ENCODE peak calls at places on chromosomes 7 and 10, in seven cellular contexts. One of them, this sample, is unnamed.

GRCh38 chr7:23403970-23404369 is 66.3 kb downstream of the IGF2BP3 start:
- DNase-seq in astrocyte: no peak
- DNase-seq in natural killer cell: no peak
- DNase-seq in IMR-90: no peak
- DNase-seq in heart right ventricle: no peak
- DNase-seq in heart left ventricle: no peak
- DNase-seq in endothelial cell: no peak
- DNase-seq in this sample: no peak

GRCh38 chr7:23333671-23334246 is 34.6 kb downstream of the MALSU1 start:
- DNase-seq in astrocyte: peak; percentile 95
- DNase-seq in natural killer cell: no peak
- DNase-seq in IMR-90: peak; percentile 96
- DNase-seq in heart right ventricle: peak; percentile 15
- DNase-seq in heart left ventricle: no peak
- DNase-seq in endothelial cell: no peak
- DNase-seq in this sample: peak; percentile 95

GRCh38 chr10:116014859-116015258 is 258.1 kb downstream of the GFRA1 start:
- DNase-seq in astrocyte: peak; percentile 42
- DNase-seq in natural killer cell: no peak
- DNase-seq in IMR-90: no peak
- DNase-seq in heart right ventricle: no peak
- DNase-seq in heart left ventricle: no peak
- DNase-seq in endothelial cell: no peak
- DNase-seq in this sample: no peak

GRCh38 chr10:91381562-91381923 is 28.6 kb upstream of the HECTD2 start:
- DNase-seq in astrocyte: peak; percentile 26
- DNase-seq in natural killer cell: no peak
- DNase-seq in IMR-90: no peak
- DNase-seq in heart right ventricle: no peak
- DNase-seq in heart left ventricle: peak; percentile 15
- DNase-seq in endothelial cell: no peak
- DNase-seq in this sample: no peak

GRCh38 chr10:49679480-49679893 is at the start of gene C10orf53:
- DNase-seq in astrocyte: peak; percentile 12
- DNase-seq in natural killer cell: no peak
- DNase-seq in IMR-90: peak; percentile 16
- DNase-seq in heart right ventricle: peak; percentile 29
- DNase-seq in heart left ventricle: peak; percentile 35
- DNase-seq in endothelial cell: peak; percentile 84
- DNase-seq in this sample: no peak

GRCh38 chr7:879706-880105 is 3.4 kb downstream of the GET4 start:
- DNase-seq in astrocyte: no peak
- DNase-seq in natural killer cell: no peak
- DNase-seq in IMR-90: no peak
- DNase-seq in heart right ventricle: no peak
- DNase-seq in heart left ventricle: no peak
- DNase-seq in endothelial cell: no peak
- DNase-seq in this sample: no peak

GRCh38 chr7:70178787-70179186 is 580.5 kb downstream of the AUTS2 start:
- DNase-seq in astrocyte: peak; percentile 65
- DNase-seq in natural killer cell: no peak
- DNase-seq in IMR-90: no peak
- DNase-seq in heart right ventricle: no peak
- DNase-seq in heart left ventricle: no peak
- DNase-seq in endothelial cell: no peak
- DNase-seq in this sample: no peak

GRCh38 chr7:130063036-130063435 is 7.3 kb upstream of the KLHDC10 start:
- DNase-seq in astrocyte: no peak
- DNase-seq in natural killer cell: peak; percentile 50
- DNase-seq in IMR-90: peak; percentile 31
- DNase-seq in heart right ventricle: peak; percentile 38
- DNase-seq in heart left ventricle: peak; percentile 15
- DNase-seq in endothelial cell: peak; percentile 81
- DNase-seq in this sample: peak; percentile 46

GRCh38 chr7:66640802-66641525 is 12.3 kb downstream of the KCTD7 start:
- DNase-seq in astrocyte: no peak
- DNase-seq in natural killer cell: no peak
- DNase-seq in IMR-90: no peak
- DNase-seq in heart right ventricle: no peak
- DNase-seq in heart left ventricle: no peak
- DNase-seq in endothelial cell: no peak
- DNase-seq in this sample: no peak

GRCh38 chr7:55189878-55190436 is 171.1 kb downstream of the EGFR start:
- DNase-seq in astrocyte: no peak
- DNase-seq in natural killer cell: no peak
- DNase-seq in IMR-90: no peak
- DNase-seq in heart right ventricle: no peak
- DNase-seq in heart left ventricle: peak; percentile 51
- DNase-seq in endothelial cell: no peak
- DNase-seq in this sample: no peak

GRCh38 chr7:149871576-149871975 is 2.2 kb upstream of the ATP6V0E2 start:
- DNase-seq in astrocyte: no peak
- DNase-seq in natural killer cell: no peak
- DNase-seq in IMR-90: no peak
- DNase-seq in heart right ventricle: no peak
- DNase-seq in heart left ventricle: peak; percentile 2
- DNase-seq in endothelial cell: no peak
- DNase-seq in this sample: no peak

GRCh38 chr7:149873968-149874643 is at the start of gene ATP6V0E2:
- DNase-seq in astrocyte: no peak
- DNase-seq in natural killer cell: no peak
- DNase-seq in IMR-90: no peak
- DNase-seq in heart right ventricle: no peak
- DNase-seq in heart left ventricle: no peak
- DNase-seq in endothelial cell: no peak
- DNase-seq in this sample: no peak

GRCh38 chr7:149870701-149871483 is 2.9 kb upstream of the ATP6V0E2 start:
- DNase-seq in astrocyte: no peak
- DNase-seq in natural killer cell: no peak
- DNase-seq in IMR-90: no peak
- DNase-seq in heart right ventricle: no peak
- DNase-seq in heart left ventricle: peak; percentile 5
- DNase-seq in endothelial cell: no peak
- DNase-seq in this sample: no peak

GRCh38 chr7:149873074-149873967 is 448 bp upstream of the ATP6V0E2 start:
- DNase-seq in astrocyte: peak; percentile 80
- DNase-seq in natural killer cell: peak; percentile 86
- DNase-seq in IMR-90: peak; percentile 89
- DNase-seq in heart right ventricle: peak; percentile 97
- DNase-seq in heart left ventricle: peak; percentile 96
- DNase-seq in endothelial cell: peak; percentile 89
- DNase-seq in this sample: peak; percentile 92

DNA sequence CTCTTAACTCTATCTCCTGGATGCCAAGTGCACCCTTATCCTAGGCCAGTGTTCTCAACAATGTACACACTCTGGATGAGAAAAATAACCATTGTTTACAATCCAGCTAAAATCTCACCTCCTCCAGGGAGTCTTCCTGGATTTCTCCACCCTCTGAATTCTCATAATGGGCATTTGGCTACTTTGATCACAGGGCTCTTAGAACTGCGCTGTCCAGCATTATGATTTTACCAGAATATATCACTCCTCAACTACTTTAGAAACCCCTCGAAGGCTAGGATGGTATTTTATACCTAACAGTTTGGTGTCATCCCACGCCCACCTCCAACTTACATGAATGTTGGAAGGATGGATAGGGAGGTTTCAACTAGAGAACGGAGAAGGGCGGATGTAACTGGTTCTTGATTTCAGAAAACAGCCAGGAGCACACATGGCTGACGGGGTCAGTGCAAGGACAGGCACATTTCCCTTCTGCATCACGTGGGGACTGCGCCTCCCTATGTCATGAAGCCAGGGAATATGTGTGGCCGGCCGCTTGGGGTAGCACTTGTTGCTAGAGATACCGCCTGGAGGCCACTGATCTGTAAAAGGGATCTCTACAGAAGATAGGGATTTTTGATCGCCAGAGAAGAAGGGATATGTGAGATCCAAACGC is 1.2 kb upstream of the ATP6V0E2 start:
- DNase-seq in astrocyte: peak; percentile 73
- DNase-seq in natural killer cell: no peak
- DNase-seq in IMR-90: peak; percentile 81
- DNase-seq in heart right ventricle: peak; percentile 75
- DNase-seq in heart left ventricle: peak; percentile 87
- DNase-seq in endothelial cell: peak; percentile 43
- DNase-seq in this sample: peak; percentile 61
- TF ChIP-seq CTCF in astrocyte: peak; percentile 18
- TF ChIP-seq CTCF in natural killer cell: no peak
- TF ChIP-seq CTCF in IMR-90: peak; percentile 33
- TF ChIP-seq CTCF in heart right ventricle: no peak
- TF ChIP-seq CTCF in heart left ventricle: peak; percentile 28
- TF ChIP-seq CTCF in endothelial cell: no peak
- TF ChIP-seq CTCF in this sample: no peak

GRCh38 chr7:97503367-97504094 is 228.4 kb upstream of the TAC1 start:
- DNase-seq in astrocyte: no peak
- DNase-seq in natural killer cell: no peak
- DNase-seq in IMR-90: no peak
- DNase-seq in heart right ventricle: no peak
- DNase-seq in heart left ventricle: no peak
- DNase-seq in endothelial cell: no peak
- DNase-seq in this sample: no peak

GRCh38 chr7:97495487-97495886 is 236.4 kb upstream of the TAC1 start:
- DNase-seq in astrocyte: no peak
- DNase-seq in natural killer cell: no peak
- DNase-seq in IMR-90: no peak
- DNase-seq in heart right ventricle: no peak
- DNase-seq in heart left ventricle: no peak
- DNase-seq in endothelial cell: no peak
- DNase-seq in this sample: no peak

GRCh38 chr7:97499204-97499603 is 232.7 kb upstream of the TAC1 start:
- DNase-seq in astrocyte: no peak
- DNase-seq in natural killer cell: no peak
- DNase-seq in IMR-90: no peak
- DNase-seq in heart right ventricle: no peak
- DNase-seq in heart left ventricle: no peak
- DNase-seq in endothelial cell: peak; percentile 42
- DNase-seq in this sample: peak; percentile 56
- TF ChIP-seq CTCF in astrocyte: peak; percentile 13
- TF ChIP-seq CTCF in natural killer cell: no peak
- TF ChIP-seq CTCF in IMR-90: peak; percentile 4
- TF ChIP-seq CTCF in heart right ventricle: peak; percentile 32
- TF ChIP-seq CTCF in heart left ventricle: no peak
- TF ChIP-seq CTCF in endothelial cell: peak; percentile 46
- TF ChIP-seq CTCF in this sample: peak; percentile 46

DNA sequence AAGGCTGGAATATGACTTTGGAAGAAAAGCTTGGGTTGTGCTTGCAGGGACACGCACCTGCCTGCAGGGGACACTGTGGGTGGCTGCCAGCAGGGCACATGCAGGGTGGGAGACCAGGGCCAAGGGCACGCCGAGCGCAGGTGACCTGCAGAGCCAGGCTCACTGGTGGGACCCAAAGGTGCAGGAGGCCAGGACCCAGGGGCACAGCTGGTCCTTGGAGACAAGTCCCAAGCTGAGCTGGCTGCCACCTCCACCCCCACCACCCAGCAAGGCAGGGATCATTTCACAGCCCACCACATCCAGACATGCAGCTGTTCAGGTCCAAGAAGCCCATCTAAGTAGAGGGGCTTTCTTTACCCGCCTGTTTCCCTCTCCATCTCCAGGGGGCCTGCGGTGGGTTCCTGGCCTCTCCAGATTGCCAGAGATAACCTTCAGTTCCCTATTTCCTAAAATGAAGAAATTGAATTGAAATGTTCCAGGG is 13.8 kb upstream of the CLIP2 start:
- DNase-seq in astrocyte: no peak
- DNase-seq in natural killer cell: no peak
- DNase-seq in IMR-90: no peak
- DNase-seq in heart right ventricle: no peak
- DNase-seq in heart left ventricle: no peak
- DNase-seq in endothelial cell: peak; percentile 53
- DNase-seq in this sample: no peak
- TF ChIP-seq CTCF in astrocyte: no peak
- TF ChIP-seq CTCF in natural killer cell: peak; percentile 16
- TF ChIP-seq CTCF in IMR-90: peak; percentile 42
- TF ChIP-seq CTCF in heart right ventricle: peak; percentile 49
- TF ChIP-seq CTCF in heart left ventricle: peak; percentile 35
- TF ChIP-seq CTCF in endothelial cell: peak; percentile 73
- TF ChIP-seq CTCF in this sample: peak; percentile 37

DNA sequence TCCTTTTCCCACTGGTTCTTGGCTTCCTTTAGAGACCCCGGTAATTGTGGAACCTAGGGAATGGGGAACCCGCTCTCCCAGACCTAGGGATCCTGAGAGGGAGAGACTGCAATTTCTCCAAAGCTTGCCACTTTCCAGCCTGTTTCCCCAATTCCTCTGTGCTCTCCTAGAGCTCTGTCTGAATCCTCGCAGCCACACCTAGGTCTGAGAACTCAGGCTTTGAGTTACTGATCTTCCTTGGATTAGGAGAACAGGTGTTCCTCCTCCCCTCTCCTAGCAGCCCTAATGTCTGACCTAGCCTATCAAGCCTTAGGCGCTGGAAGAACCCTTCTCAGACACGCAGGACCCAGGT is 20.0 kb downstream of the WNT8B start:
- DNase-seq in astrocyte: no peak
- DNase-seq in natural killer cell: no peak
- DNase-seq in IMR-90: no peak
- DNase-seq in heart right ventricle: no peak
- DNase-seq in heart left ventricle: no peak
- DNase-seq in endothelial cell: no peak
- DNase-seq in this sample: no peak
- TF ChIP-seq CTCF in astrocyte: no peak
- TF ChIP-seq CTCF in natural killer cell: peak; percentile 59
- TF ChIP-seq CTCF in IMR-90: no peak
- TF ChIP-seq CTCF in heart right ventricle: peak; percentile 13
- TF ChIP-seq CTCF in heart left ventricle: no peak
- TF ChIP-seq CTCF in endothelial cell: peak; percentile 46
- TF ChIP-seq CTCF in this sample: no peak

This sample was measured in MCF 10A.